ENCODE peak calls at places on chromosomes 7 and 10, in seven cellular contexts. One of them, this sample, is unnamed. For H3K4me1, the result is how much of the 10 kb centered on the place peaks cover.

GRCh38 chr10:308572-309085 is 173.4 kb downstream of the ZMYND11 start:
- DNase-seq in CD8-positive, alpha-beta T cell: no peak
- DNase-seq in tibial artery: no peak
- DNase-seq in left ventricle myocardium inferior: no peak
- DNase-seq in stomach: no peak
- DNase-seq in Peyer's patch: peak
- DNase-seq in GM23338: no peak
- DNase-seq in this sample: no peak

GRCh38 chr7:18469332-18469731 is 26.2 kb upstream of the HDAC9 start:
- DNase-seq in CD8-positive, alpha-beta T cell: no peak
- DNase-seq in tibial artery: no peak
- DNase-seq in left ventricle myocardium inferior: no peak
- DNase-seq in stomach: no peak
- DNase-seq in Peyer's patch: no peak
- DNase-seq in GM23338: no peak
- DNase-seq in this sample: no peak

GRCh38 chr10:73601486-73601921 is 10.4 kb upstream of the USP54 start:
- DNase-seq in CD8-positive, alpha-beta T cell: no peak
- DNase-seq in tibial artery: no peak
- DNase-seq in left ventricle myocardium inferior: no peak
- DNase-seq in stomach: peak
- DNase-seq in Peyer's patch: peak
- DNase-seq in GM23338: peak
- DNase-seq in this sample: peak

GRCh38 chr7:67625257-67625713 is 628.7 kb downstream of the TYW1 start:
- DNase-seq in CD8-positive, alpha-beta T cell: no peak
- DNase-seq in tibial artery: peak
- DNase-seq in left ventricle myocardium inferior: peak
- DNase-seq in stomach: peak
- DNase-seq in Peyer's patch: peak
- DNase-seq in GM23338: peak
- DNase-seq in this sample: peak

GRCh38 chr7:46776790-46777189 is 805.1 kb downstream of the TNS3 start:
- DNase-seq in CD8-positive, alpha-beta T cell: no peak
- DNase-seq in tibial artery: no peak
- DNase-seq in left ventricle myocardium inferior: no peak
- DNase-seq in stomach: no peak
- DNase-seq in Peyer's patch: no peak
- DNase-seq in GM23338: peak
- DNase-seq in this sample: no peak

GRCh38 chr7:22601028-22601795 is 101.2 kb upstream of the STEAP1B start:
- DNase-seq in CD8-positive, alpha-beta T cell: no peak
- DNase-seq in tibial artery: no peak
- DNase-seq in left ventricle myocardium inferior: no peak
- DNase-seq in stomach: no peak
- DNase-seq in Peyer's patch: no peak
- DNase-seq in GM23338: no peak
- DNase-seq in this sample: no peak

GRCh38 chr10:76432274-76433012 is 1001.0 kb downstream of the LRMDA start:
- DNase-seq in CD8-positive, alpha-beta T cell: no peak
- DNase-seq in tibial artery: peak
- DNase-seq in left ventricle myocardium inferior: no peak
- DNase-seq in stomach: no peak
- DNase-seq in Peyer's patch: peak
- DNase-seq in GM23338: peak
- DNase-seq in this sample: no peak

GRCh38 chr7:53743697-53744096 is 708.3 kb downstream of the POM121L12 start:
- DNase-seq in CD8-positive, alpha-beta T cell: no peak
- DNase-seq in tibial artery: no peak
- DNase-seq in left ventricle myocardium inferior: no peak
- DNase-seq in stomach: no peak
- DNase-seq in Peyer's patch: no peak
- DNase-seq in GM23338: no peak
- DNase-seq in this sample: no peak

GRCh38 chr10:34305189-34305588 is 509.9 kb downstream of the PARD3 start:
- DNase-seq in CD8-positive, alpha-beta T cell: no peak
- DNase-seq in tibial artery: no peak
- DNase-seq in left ventricle myocardium inferior: no peak
- DNase-seq in stomach: no peak
- DNase-seq in Peyer's patch: no peak
- DNase-seq in GM23338: peak
- DNase-seq in this sample: peak

GRCh38 chr10:90885176-90885575 is 13.4 kb downstream of the RPP30 start:
- DNase-seq in CD8-positive, alpha-beta T cell: no peak
- DNase-seq in tibial artery: no peak
- DNase-seq in left ventricle myocardium inferior: no peak
- DNase-seq in stomach: no peak
- DNase-seq in Peyer's patch: no peak
- DNase-seq in GM23338: no peak
- DNase-seq in this sample: no peak

GRCh38 chr10:120978589-120979252 is 127.6 kb downstream of the WDR11 start:
- DNase-seq in CD8-positive, alpha-beta T cell: no peak
- DNase-seq in tibial artery: no peak
- DNase-seq in left ventricle myocardium inferior: no peak
- DNase-seq in stomach: no peak
- DNase-seq in Peyer's patch: no peak
- DNase-seq in GM23338: no peak
- DNase-seq in this sample: no peak

GRCh38 chr10:68208424-68209042 is 23.4 kb downstream of the ATOH7 start:
- DNase-seq in CD8-positive, alpha-beta T cell: no peak
- DNase-seq in tibial artery: no peak
- DNase-seq in left ventricle myocardium inferior: no peak
- DNase-seq in stomach: peak
- DNase-seq in Peyer's patch: peak
- DNase-seq in GM23338: peak
- DNase-seq in this sample: peak
- TF ChIP-seq CTCF in CD8-positive, alpha-beta T cell: no peak
- TF ChIP-seq CTCF in tibial artery: no peak
- TF ChIP-seq CTCF in left ventricle myocardium inferior: peak
- TF ChIP-seq CTCF in stomach: peak
- TF ChIP-seq CTCF in Peyer's patch: peak
- TF ChIP-seq CTCF in GM23338: peak
- TF ChIP-seq CTCF in this sample: peak

DNA sequence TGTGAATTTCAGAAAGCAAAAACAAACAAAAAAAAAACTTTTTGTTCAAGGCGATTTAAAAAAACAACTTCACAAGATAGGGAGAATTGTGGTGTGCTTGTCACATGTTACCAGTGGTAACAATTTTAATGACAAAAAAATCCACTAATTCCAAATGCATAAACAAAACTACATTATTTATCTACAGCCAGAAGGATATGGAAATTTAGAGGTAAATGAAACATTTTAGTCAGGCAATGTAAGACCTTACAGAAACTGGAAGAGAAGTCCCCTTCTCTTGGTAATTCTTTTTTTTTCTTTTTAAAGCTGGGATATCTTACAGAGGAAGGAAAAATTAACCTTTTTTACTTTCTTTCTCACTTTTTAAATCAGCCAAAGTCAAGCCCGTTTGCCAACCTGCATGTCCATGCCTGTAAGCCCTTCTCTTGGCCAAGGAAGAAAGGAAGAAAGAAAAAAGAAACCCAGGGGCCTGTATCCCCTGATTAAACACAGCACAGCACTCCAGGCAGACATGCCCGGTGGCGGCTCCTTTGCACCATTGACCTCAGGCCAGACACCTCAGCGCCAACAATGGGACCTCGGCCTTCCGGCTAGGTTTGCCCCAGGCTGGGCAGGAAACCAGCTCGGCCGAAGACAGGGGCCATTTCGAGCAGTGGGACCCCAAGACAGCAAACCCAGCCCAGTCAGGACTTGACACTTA is 3.0 kb downstream of the HOXA10 start:
- DNase-seq in CD8-positive, alpha-beta T cell: no peak
- DNase-seq in tibial artery: peak
- DNase-seq in left ventricle myocardium inferior: no peak
- DNase-seq in stomach: no peak
- DNase-seq in Peyer's patch: peak
- DNase-seq in GM23338: peak
- DNase-seq in this sample: peak
- H3K4me1 ChIP-seq in CD8-positive, alpha-beta T cell: under half
- H3K4me1 ChIP-seq in tibial artery: under half
- H3K4me1 ChIP-seq in left ventricle myocardium inferior: under half
- H3K4me1 ChIP-seq in stomach: under half
- H3K4me1 ChIP-seq in Peyer's patch: under half
- H3K4me1 ChIP-seq in GM23338: under half
- H3K4me1 ChIP-seq in this sample: under half

GRCh38 chr7:143487566-143487965 is 9.9 kb downstream of the TAS2R41 start:
- DNase-seq in CD8-positive, alpha-beta T cell: no peak
- DNase-seq in tibial artery: peak
- DNase-seq in left ventricle myocardium inferior: peak
- DNase-seq in stomach: no peak
- DNase-seq in Peyer's patch: peak
- DNase-seq in GM23338: no peak
- DNase-seq in this sample: no peak

GRCh38 chr7:143492799-143493568 is 15.3 kb downstream of the TAS2R41 start:
- DNase-seq in CD8-positive, alpha-beta T cell: no peak
- DNase-seq in tibial artery: no peak
- DNase-seq in left ventricle myocardium inferior: no peak
- DNase-seq in stomach: no peak
- DNase-seq in Peyer's patch: no peak
- DNase-seq in GM23338: no peak
- DNase-seq in this sample: no peak

GRCh38 chr7:143492043-143492471 is 14.4 kb downstream of the TAS2R41 start:
- DNase-seq in CD8-positive, alpha-beta T cell: no peak
- DNase-seq in tibial artery: no peak
- DNase-seq in left ventricle myocardium inferior: no peak
- DNase-seq in stomach: no peak
- DNase-seq in Peyer's patch: no peak
- DNase-seq in GM23338: no peak
- DNase-seq in this sample: no peak

GRCh38 chr7:143493755-143494154 is 16.1 kb downstream of the TAS2R41 start:
- DNase-seq in CD8-positive, alpha-beta T cell: no peak
- DNase-seq in tibial artery: no peak
- DNase-seq in left ventricle myocardium inferior: no peak
- DNase-seq in stomach: no peak
- DNase-seq in Peyer's patch: no peak
- DNase-seq in GM23338: no peak
- DNase-seq in this sample: no peak

GRCh38 chr7:143490719-143491306 is 13.1 kb downstream of the TAS2R41 start:
- DNase-seq in CD8-positive, alpha-beta T cell: no peak
- DNase-seq in tibial artery: peak
- DNase-seq in left ventricle myocardium inferior: no peak
- DNase-seq in stomach: no peak
- DNase-seq in Peyer's patch: peak
- DNase-seq in GM23338: peak
- DNase-seq in this sample: no peak
- TF ChIP-seq CTCF in CD8-positive, alpha-beta T cell: no peak
- TF ChIP-seq CTCF in tibial artery: no peak
- TF ChIP-seq CTCF in left ventricle myocardium inferior: peak
- TF ChIP-seq CTCF in stomach: no peak
- TF ChIP-seq CTCF in Peyer's patch: peak
- TF ChIP-seq CTCF in GM23338: peak
- TF ChIP-seq CTCF in this sample: peak

GRCh38 chr10:77602231-77602912 is 35.2 kb downstream of the KCNMA1 start:
- DNase-seq in CD8-positive, alpha-beta T cell: no peak
- DNase-seq in tibial artery: no peak
- DNase-seq in left ventricle myocardium inferior: no peak
- DNase-seq in stomach: no peak
- DNase-seq in Peyer's patch: no peak
- DNase-seq in GM23338: no peak
- DNase-seq in this sample: no peak
- H3K4me1 ChIP-seq in CD8-positive, alpha-beta T cell: under half
- H3K4me1 ChIP-seq in tibial artery: under half
- H3K4me1 ChIP-seq in left ventricle myocardium inferior: under half
- H3K4me1 ChIP-seq in stomach: under half
- H3K4me1 ChIP-seq in Peyer's patch: under half
- H3K4me1 ChIP-seq in GM23338: under half
- H3K4me1 ChIP-seq in this sample: under half

DNA sequence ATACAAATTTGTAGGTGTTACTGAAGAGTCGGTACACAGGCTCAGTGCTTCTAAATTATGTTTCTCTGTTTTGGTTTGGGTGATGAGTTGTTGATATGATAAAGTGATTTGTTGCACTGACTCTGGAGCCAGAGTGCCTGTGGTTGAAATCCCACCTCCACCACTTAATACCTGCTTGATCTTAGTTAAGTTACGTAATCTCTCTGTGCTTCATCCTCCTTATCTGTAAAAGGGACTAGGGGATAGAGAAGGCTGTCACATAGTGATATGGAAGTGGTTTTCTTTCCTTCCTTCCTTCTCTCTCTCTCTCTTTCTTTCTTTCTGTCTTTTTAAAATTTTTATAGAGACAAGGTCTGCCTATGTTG is 664 bp upstream of the HPS6 start:
- DNase-seq in CD8-positive, alpha-beta T cell: no peak
- DNase-seq in tibial artery: no peak
- DNase-seq in left ventricle myocardium inferior: no peak
- DNase-seq in stomach: no peak
- DNase-seq in Peyer's patch: no peak
- DNase-seq in GM23338: no peak
- DNase-seq in this sample: no peak
- TF ChIP-seq CTCF in CD8-positive, alpha-beta T cell: no peak
- TF ChIP-seq CTCF in tibial artery: no peak
- TF ChIP-seq CTCF in left ventricle myocardium inferior: no peak
- TF ChIP-seq CTCF in stomach: no peak
- TF ChIP-seq CTCF in Peyer's patch: no peak
- TF ChIP-seq CTCF in GM23338: no peak
- TF ChIP-seq CTCF in this sample: no peak

GRCh38 chr7:149874644-149875028 is 867 bp downstream of the ATP6V0E2 start:
- DNase-seq in CD8-positive, alpha-beta T cell: no peak
- DNase-seq in tibial artery: no peak
- DNase-seq in left ventricle myocardium inferior: no peak
- DNase-seq in stomach: peak
- DNase-seq in Peyer's patch: no peak
- DNase-seq in GM23338: no peak
- DNase-seq in this sample: no peak
- H3K4me1 ChIP-seq in CD8-positive, alpha-beta T cell: half or more
- H3K4me1 ChIP-seq in tibial artery: under half
- H3K4me1 ChIP-seq in left ventricle myocardium inferior: half or more
- H3K4me1 ChIP-seq in stomach: under half
- H3K4me1 ChIP-seq in Peyer's patch: under half
- H3K4me1 ChIP-seq in GM23338: under half
- H3K4me1 ChIP-seq in this sample: under half

DNA sequence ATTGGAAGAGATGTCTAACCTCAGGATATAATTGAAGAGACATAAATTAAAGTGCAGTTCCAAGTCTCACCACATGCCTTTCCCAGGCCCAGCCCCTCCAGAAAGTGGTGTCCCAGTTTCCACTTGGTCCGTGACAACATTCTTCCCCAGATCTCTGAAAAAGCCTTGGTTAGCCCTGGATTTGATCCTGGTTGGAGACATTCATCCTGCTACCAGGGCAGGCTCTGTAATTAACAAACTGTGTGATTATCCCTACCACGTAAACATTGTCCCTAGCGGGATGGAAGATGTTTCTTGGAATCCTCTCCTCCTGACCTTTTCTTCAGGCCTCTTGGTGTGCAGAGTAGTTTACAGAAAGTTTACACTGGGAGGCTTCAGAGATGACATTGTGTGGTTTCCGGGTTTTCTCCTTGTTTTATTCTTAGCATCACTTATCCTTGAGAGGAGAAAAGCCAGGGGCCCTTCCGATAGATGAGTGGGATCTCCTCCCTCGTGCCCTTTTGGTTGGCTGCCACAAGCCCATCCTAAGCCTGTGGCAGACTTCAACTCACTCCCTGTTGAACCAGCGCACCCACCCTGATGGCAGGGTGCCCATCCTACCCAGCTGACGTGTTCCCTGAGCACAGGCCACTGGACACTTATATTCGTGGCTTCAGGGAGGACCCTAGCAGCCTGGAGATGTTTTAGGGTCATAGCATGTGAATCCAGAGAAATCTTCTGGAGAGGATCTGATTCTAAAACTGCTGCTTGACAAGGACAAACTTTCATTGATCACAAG is 83.9 kb downstream of the COL13A1 start:
- DNase-seq in CD8-positive, alpha-beta T cell: no peak
- DNase-seq in tibial artery: no peak
- DNase-seq in left ventricle myocardium inferior: no peak
- DNase-seq in stomach: no peak
- DNase-seq in Peyer's patch: no peak
- DNase-seq in GM23338: peak
- DNase-seq in this sample: no peak
- TF ChIP-seq CTCF in CD8-positive, alpha-beta T cell: no peak
- TF ChIP-seq CTCF in tibial artery: peak
- TF ChIP-seq CTCF in left ventricle myocardium inferior: peak
- TF ChIP-seq CTCF in stomach: peak
- TF ChIP-seq CTCF in Peyer's patch: peak
- TF ChIP-seq CTCF in GM23338: peak
- TF ChIP-seq CTCF in this sample: peak